ENCODE peak calls at places on chromosome 9, in five cellular contexts. Q, T, G, F and Y are unnamed samples. For H3K9me3, the result is how much of the 10 kb centered on the place peaks cover.

GRCh38 chr9:36866840-36867239 is 167.2 kb downstream of the PAX5 start:
- DNase-seq in G (no peak), F (no peak), T (no peak), Q (no peak), Y (no peak)

GRCh38 chr9:109110326-109111014 is 9.3 kb downstream of the TMEM245 start:
- DNase-seq in G (no peak), F (no peak), T (no peak), Q (no peak), Y (no peak)

GRCh38 chr9:100099722-100100042 is 639 bp downstream of the INVS start:
- DNase-seq in Q (no peak), F (no peak), T (no peak), G (peak), Y (no peak)

GRCh38 chr9:4077499-4078102 is 222.3 kb downstream of the GLIS3 start:
- DNase-seq in T (peak), F (peak), G (peak), Q (peak), Y (no peak)

GRCh38 chr9:87579761-87580626 is 82.3 kb downstream of the DAPK1 start:
- DNase-seq in Q (no peak), T (no peak), F (no peak), G (no peak), Y (no peak)

GRCh38 chr9:116550728-116551436 is 136.2 kb upstream of the TRIM32 start:
- DNase-seq in Q (no peak), F (no peak), T (no peak), G (no peak), Y (no peak)

GRCh38 chr9:136140966-136141365 is 22.3 kb upstream of the TMEM250 start:
- DNase-seq in F (no peak), Q (no peak), G (no peak), T (no peak), Y (no peak)

GRCh38 chr9:128104171-128104618 is 23.3 kb downstream of the PTGES2 start:
- DNase-seq in Q (no peak), T (peak), F (peak), G (no peak), Y (no peak)

GRCh38 chr9:21919377-21920362 is 74.5 kb downstream of the CDKN2A start:
- DNase-seq in G (no peak), Q (no peak), T (no peak), F (no peak), Y (no peak)

GRCh38 chr9:93280661-93281259 is 96.8 kb downstream of the WNK2 start:
- DNase-seq in Q (no peak), T (no peak), G (no peak), F (no peak), Y (no peak)
- H3K9me3 ChIP-seq in Q (under half), T (under half), G (under half), F (under half), Y (under half)

GRCh38 chr9:137719194-137719593 is 100.4 kb downstream of the EHMT1 start:
- DNase-seq in T (no peak), G (no peak), Q (no peak), F (no peak), Y (no peak)
- H3K9me3 ChIP-seq in T (under half), G (under half), Q (under half), F (under half), Y (under half)

GRCh38 chr9:40914772-40915659 is 213.5 kb downstream of the FOXD4L6 start:
- DNase-seq in Q (no peak), G (no peak), F (no peak), T (no peak), Y (no peak)
- H3K9me3 ChIP-seq in Q (half or more), G (under half), F (half or more), T (under half), Y (half or more)

DNA sequence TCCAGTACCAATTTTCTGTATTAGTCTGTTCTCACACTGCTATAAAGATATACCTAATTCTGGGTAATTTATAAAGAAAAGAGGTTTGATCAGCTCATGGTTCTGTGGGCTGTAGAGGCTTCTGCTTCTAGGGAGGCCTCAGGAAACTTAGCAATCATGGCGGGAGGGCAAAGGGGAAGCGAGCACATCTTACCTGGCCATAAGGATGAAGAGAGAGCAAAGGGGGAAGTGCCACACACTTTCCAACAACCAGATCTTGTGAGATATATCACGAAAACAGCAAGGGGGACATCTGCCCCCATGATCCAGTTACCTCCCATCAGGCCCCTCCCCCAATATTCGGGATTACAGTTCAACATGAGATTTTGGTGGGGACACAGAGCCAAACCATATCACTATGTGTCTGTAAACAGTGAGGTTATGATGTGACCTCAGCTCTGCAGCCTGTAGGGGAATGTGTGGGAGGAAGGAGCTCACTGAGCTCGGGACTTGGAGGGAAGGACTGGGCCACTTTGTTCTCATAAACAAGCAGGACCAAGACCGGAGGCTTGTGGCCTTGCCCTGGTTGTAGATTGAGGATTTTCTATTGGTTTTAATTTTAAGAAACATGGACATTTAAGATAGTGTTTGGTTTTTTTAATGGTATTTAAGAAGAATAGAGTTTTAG is 85.2 kb downstream of the EHMT1 start:
- DNase-seq in T (no peak), Q (no peak), F (no peak), G (no peak), Y (no peak)
- H3K9me3 ChIP-seq in T (under half), Q (under half), F (under half), G (under half), Y (under half)

GRCh38 chr9:105735366-105735765 is 41.0 kb downstream of the TMEM38B start:
- DNase-seq in Q (no peak), F (no peak), G (no peak), T (no peak), Y (no peak)

GRCh38 chr9:105742088-105742487 is 47.7 kb downstream of the TMEM38B start:
- DNase-seq in Q (no peak), T (no peak), F (no peak), G (no peak), Y (no peak)

GRCh38 chr9:105737205-105737604 is 42.9 kb downstream of the TMEM38B start:
- DNase-seq in Q (no peak), G (no peak), F (no peak), T (no peak), Y (no peak)
- H3K9me3 ChIP-seq in Q (under half), G (under half), F (under half), T (under half), Y (under half)

GRCh38 chr9:17246770-17247169 is 111.9 kb downstream of the CNTLN start:
- DNase-seq in Q (no peak), G (no peak), T (no peak), F (no peak), Y (no peak)
- H3K9me3 ChIP-seq in Q (half or more), G (under half), T (under half), F (under half), Y (under half)